ENCODE peak calls at places on chromosomes 3 and 15, in seven cellular contexts. B, N, F, H, D, Q and C are unnamed samples.
A peak's percentile ranks its signal among the peaks of the same experiment; 100 is the strongest.

GRCh38 chr15:34154725-34155204 is 52.9 kb downstream of the PGBD4 start:
- DNase-seq in B (no peak), F (no peak), D (no peak), N (no peak), H (no peak), Q (no peak), C (no peak)

GRCh38 chr15:92840149-92840548 is 60.0 kb upstream of the CHD2 start:
- DNase-seq in H (no peak), F (no peak), D (no peak), N (no peak), Q (no peak), B (no peak), C (no peak)

GRCh38 chr3:52983336-52983807 is 62.5 kb downstream of the SFMBT1 start:
- DNase-seq in B (no peak), F (no peak), Q (no peak), H (peak; percentile 38), N (no peak), D (peak; percentile 72), C (peak; percentile 84)

GRCh38 chr3:31815006-31815405 is 166.1 kb downstream of the OSBPL10 start:
- DNase-seq in D (no peak), B (no peak), N (no peak), Q (no peak), H (no peak), F (no peak), C (no peak)

GRCh38 chr3:78857494-78858111 is 910.2 kb downstream of the ROBO1 start:
- DNase-seq in D (no peak), F (no peak), N (no peak), H (no peak), B (no peak), Q (no peak), C (no peak)

GRCh38 chr3:16447156-16447555 is 66.3 kb downstream of the RFTN1 start:
- DNase-seq in H (no peak), F (no peak), N (no peak), Q (no peak), D (no peak), B (no peak), C (no peak)

GRCh38 chr3:62939707-62940106 is 64.5 kb upstream of the CADPS start:
- DNase-seq in N (no peak), H (peak; percentile 68), Q (no peak), F (no peak), B (no peak), D (no peak), C (no peak)

GRCh38 chr15:88708256-88709054 is 69.6 kb downstream of the ISG20 start:
- DNase-seq in N (peak; percentile 9), F (no peak), D (no peak), H (no peak), B (no peak), Q (no peak), C (no peak)

GRCh38 chr3:37622999-37623883 is 238.4 kb upstream of the CTDSPL start:
- DNase-seq in H (no peak), F (no peak), N (no peak), B (no peak), D (no peak), Q (no peak), C (no peak)

DNA sequence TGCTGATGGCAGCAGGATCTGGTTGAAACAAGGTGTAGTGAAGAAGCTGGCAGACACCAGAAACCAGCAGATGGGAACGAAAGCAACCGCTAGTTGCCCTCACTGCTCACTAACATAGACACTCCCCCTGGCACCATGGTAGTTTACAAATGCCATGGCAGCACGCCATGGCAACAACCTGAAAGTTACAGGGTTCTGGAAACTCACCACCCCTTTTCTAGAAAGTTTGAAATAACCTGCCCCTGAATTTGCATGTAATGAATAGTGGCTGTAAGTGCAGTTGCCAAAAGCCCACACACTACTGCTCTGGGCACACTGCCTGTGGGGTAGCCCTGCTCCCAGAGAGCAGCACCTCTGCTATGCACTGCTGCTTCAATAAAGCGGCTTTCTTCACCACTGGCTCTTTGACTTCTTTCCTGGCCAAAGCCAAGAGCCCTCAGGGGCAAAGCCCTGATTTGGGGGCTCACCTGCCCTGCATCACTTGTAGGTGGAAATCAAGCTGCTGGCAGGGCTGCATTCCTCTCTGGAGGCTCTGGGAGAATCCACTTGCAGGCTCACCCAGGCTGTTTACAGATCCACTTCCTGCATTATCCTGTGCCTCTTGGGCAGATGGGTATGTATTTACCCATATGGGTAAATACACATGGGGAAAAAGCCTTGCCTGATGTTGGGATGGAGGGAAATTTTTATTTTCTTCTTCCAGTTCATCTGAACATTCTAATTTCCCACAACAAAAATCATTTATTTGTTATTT is 2.0 kb upstream of the GP9 start:
- DNase-seq in F (no peak), D (no peak), N (no peak), H (peak; percentile 73), B (no peak), Q (no peak), C (no peak)
- H3K4me1 ChIP-seq in F (peaks cover 2% of the 10 kb centered on the region), D (peaks cover 4% of the 10 kb centered on the region), N (no peaks in the 10 kb centered on the region), H (peaks cover 31% of the 10 kb centered on the region), B (peaks cover 11% of the 10 kb centered on the region), Q (peaks cover 4% of the 10 kb centered on the region), C (no peaks in the 10 kb centered on the region)

DNA sequence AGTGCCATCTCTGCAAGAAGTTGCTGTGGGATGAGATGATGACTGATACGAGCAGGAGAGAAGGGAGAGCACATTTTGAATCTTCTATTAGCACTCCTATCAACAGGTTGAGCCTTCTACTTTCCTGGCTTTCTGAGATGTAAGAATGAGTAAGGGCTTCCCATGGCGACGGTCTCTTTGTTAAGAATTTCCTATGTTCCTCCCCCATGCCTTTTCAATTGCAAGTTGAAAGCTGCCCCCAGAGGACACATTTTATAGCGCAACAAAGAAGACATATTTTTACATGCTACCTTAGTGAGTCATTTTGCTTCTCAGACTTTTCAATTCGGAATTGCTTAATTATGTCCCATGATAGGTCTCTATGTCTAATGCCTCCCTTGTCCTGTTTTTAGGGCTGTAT is 71.3 kb upstream of the LRTM1 start:
- DNase-seq in F (peak; percentile 40), Q (no peak), B (no peak), H (no peak), D (no peak), N (peak; percentile 46), C (no peak)
- H3K27ac ChIP-seq in F (peak overlapping the region; percentile 71), Q (no peak overlapping the region), B (no peak overlapping the region), H (no peak overlapping the region), D (no peak overlapping the region), N (no peak overlapping the region), C (no peak overlapping the region)

DNA sequence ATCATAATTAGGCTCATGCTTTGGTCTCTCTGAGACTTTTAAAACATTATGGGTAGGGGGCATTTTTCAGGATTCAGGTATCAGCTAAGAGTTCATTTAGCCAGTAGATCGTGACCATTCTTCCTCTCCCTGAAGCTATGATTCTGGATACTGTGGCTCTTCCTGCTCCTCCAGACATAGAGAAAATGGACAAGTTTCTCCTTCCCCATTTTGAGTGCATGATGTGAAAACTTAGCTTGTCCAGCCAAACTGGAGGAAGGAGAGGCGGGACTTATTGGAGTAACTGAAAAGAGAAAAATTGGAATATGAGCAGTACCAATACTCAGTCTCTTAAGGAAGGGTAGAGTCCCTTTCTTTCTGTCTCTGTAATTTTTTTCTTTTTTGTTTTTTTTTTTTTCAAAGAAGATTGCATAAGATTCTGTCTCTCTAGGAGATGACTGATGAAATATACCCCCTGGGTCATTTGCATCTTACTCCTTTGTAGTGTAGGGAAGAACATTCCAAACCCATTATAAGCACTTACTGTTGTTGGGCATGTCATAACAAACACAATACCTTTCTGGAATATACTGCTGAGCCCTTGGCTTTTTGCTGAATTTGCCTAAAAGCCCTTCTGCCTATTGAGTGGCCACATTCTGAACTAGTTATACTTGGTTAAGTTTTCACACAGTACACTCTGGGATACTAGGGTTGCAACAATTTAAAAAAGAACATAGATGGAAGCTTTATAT is 498.1 kb upstream of the TPRG1 start:
- DNase-seq in N (peak; percentile 64), B (no peak), D (no peak), Q (no peak), H (no peak), F (no peak), C (no peak)
- H3K4me1 ChIP-seq in N (peaks cover 15% of the 10 kb centered on the region), B (no peaks in the 10 kb centered on the region), D (peaks cover 4% of the 10 kb centered on the region), Q (peaks cover 48% of the 10 kb centered on the region), H (peaks cover 14% of the 10 kb centered on the region), F (peaks cover 2% of the 10 kb centered on the region), C (no peaks in the 10 kb centered on the region)

GRCh38 chr15:81959196-81959595 is 86.6 kb downstream of the MEX3B start:
- DNase-seq in Q (no peak), F (no peak), D (no peak), N (no peak), H (no peak), B (no peak), C (no peak)

GRCh38 chr15:81954158-81954783 is 91.5 kb downstream of the MEX3B start:
- DNase-seq in Q (no peak), N (no peak), B (no peak), D (no peak), F (no peak), H (no peak), C (no peak)

GRCh38 chr15:81957698-81958097 is 88.1 kb downstream of the MEX3B start:
- DNase-seq in B (no peak), Q (no peak), F (no peak), H (no peak), N (no peak), D (no peak), C (no peak)

GRCh38 chr15:81950841-81951414 is 94.9 kb downstream of the MEX3B start:
- DNase-seq in F (no peak), B (no peak), D (no peak), Q (no peak), H (no peak), N (no peak), C (no peak)

DNA sequence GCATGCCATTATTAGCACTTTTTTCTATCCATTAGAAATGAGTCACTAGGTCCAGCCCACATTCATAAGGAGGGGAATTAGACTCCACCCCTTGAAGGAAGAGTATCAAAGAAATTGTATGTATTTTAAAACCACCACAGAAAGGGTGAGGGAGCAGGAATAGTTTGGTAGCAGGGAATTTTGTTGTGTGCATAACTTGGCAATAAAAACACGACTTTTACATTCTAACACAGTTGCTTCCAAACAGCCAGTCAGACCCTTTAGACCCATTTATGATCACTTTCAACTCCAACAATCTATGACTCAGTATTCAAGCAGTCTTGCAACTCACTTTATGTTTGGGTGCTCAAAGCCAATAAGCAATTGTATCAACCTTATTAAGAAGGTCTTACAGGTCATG is 90.1 kb downstream of the MEX3B start:
- DNase-seq in F (no peak), N (no peak), B (no peak), H (no peak), D (no peak), Q (no peak), C (no peak)
- H3K27ac ChIP-seq in F (no peak overlapping the region), N (no peak overlapping the region), B (no peak overlapping the region), H (no peak overlapping the region), D (no peak overlapping the region), Q (no peak overlapping the region), C (no peak overlapping the region)

GRCh38 chr3:108124337-108125150 is 33.7 kb upstream of the CD47 start:
- DNase-seq in F (no peak), D (peak; percentile 59), B (peak; percentile 30), N (peak; percentile 18), Q (no peak), H (peak; percentile 38), C (peak; percentile 68)

GRCh38 chr3:108126348-108126747 is 35.5 kb upstream of the CD47 start:
- DNase-seq in Q (no peak), H (no peak), F (no peak), B (no peak), N (no peak), D (no peak), C (no peak)

GRCh38 chr3:108125151-108125540 is 34.3 kb upstream of the CD47 start:
- DNase-seq in F (no peak), H (no peak), Q (no peak), D (no peak), N (no peak), B (no peak), C (no peak)

GRCh38 chr3:108127301-108127988 is 36.6 kb upstream of the CD47 start:
- DNase-seq in B (no peak), F (no peak), Q (no peak), N (no peak), H (peak; percentile 37), D (peak; percentile 85), C (peak; percentile 77)

GRCh38 chr3:108125550-108126071 is 34.8 kb upstream of the CD47 start:
- DNase-seq in Q (no peak), B (peak; percentile 97), H (peak; percentile 53), F (no peak), D (peak; percentile 85), N (no peak), C (peak; percentile 52)
- H3K4me1 ChIP-seq in Q (peaks cover 44% of the 10 kb centered on the region), B (peaks cover 19% of the 10 kb centered on the region), H (no peaks in the 10 kb centered on the region), F (peaks cover 13% of the 10 kb centered on the region), D (peaks cover 47% of the 10 kb centered on the region), N (peaks cover 7% of the 10 kb centered on the region), C (peaks cover 62% of the 10 kb centered on the region)